ENCODE peak calls at places on chromosomes 3 and 15, in four cellular contexts. N is NCI-H2029, U is NCI-H2081, B is NCI-H1105. M is an unnamed sample.

GRCh38 chr15:37616215-37616614 is 318.2 kb upstream of the TMCO5A start:
- DNase-seq in N (no peak), U (no peak), B (no peak), M (no peak)

GRCh38 chr3:127791221-127791913 is 30.9 kb downstream of the MGLL start:
- DNase-seq in N (peak), U (no peak), B (peak), M (no peak)

GRCh38 chr3:46271209-46271608 is 28.9 kb downstream of the CCR3 start:
- DNase-seq in N (peak), U (no peak), B (no peak), M (no peak)

GRCh38 chr15:36484038-36484778 is 95.2 kb upstream of the CDIN1 start:
- DNase-seq in N (no peak), U (no peak), B (no peak), M (no peak)

GRCh38 chr15:29124581-29125381 is 144.8 kb downstream of the NSMCE3 start:
- DNase-seq in N (no peak), U (no peak), B (no peak), M (no peak)

GRCh38 chr3:161339517-161340500 is 31.5 kb downstream of the SPTSSB start:
- DNase-seq in N (no peak), U (no peak), B (no peak), M (no peak)

GRCh38 chr15:62624541-62625399 is 417.8 kb upstream of the TPM1 start:
- DNase-seq in N (no peak), U (no peak), B (no peak), M (no peak)

GRCh38 chr3:170826047-170826446 is 43.9 kb downstream of the RPL22L1 start:
- DNase-seq in N (no peak), U (no peak), B (no peak), M (no peak)

GRCh38 chr3:154758109-154758868 is 321.8 kb upstream of the MME start:
- DNase-seq in N (peak), U (peak), B (peak), M (peak)

GRCh38 chr3:194261581-194262063 is 89.5 kb downstream of the CPN2 start:
- DNase-seq in N (no peak), U (no peak), B (no peak), M (no peak)

GRCh38 chr3:38154625-38155255 is 10.6 kb upstream of the OXSR1 start:
- DNase-seq in N (no peak), U (no peak), B (no peak), M (no peak)

GRCh38 chr3:15330031-15330596 is 2.3 kb downstream of the SH3BP5 start:
- DNase-seq in N (no peak), U (peak), B (no peak), M (no peak)

GRCh38 chr15:66830358-66830757 is 128.3 kb downstream of the SMAD6 start:
- DNase-seq in N (no peak), U (no peak), B (no peak), M (no peak)

GRCh38 chr15:86273309-86273708 is 193.6 kb downstream of the AGBL1 start:
- DNase-seq in N (no peak), U (no peak), B (no peak), M (no peak)

GRCh38 chr3:99625237-99625622 is 13.2 kb upstream of the COL8A1 start:
- DNase-seq in N (no peak), U (no peak), B (no peak), M (no peak)

GRCh38 chr3:51704511-51704950 is 2.3 kb upstream of the GRM2 start:
- DNase-seq in N (no peak), U (no peak), B (no peak), M (no peak)